ENCODE peak calls at places on chromosomes 12 and 14, in six cellular contexts. Y is cardiac muscle cell, X is NCI-H146, L is NCI-H524, I is posterior vena cava, Q is NCI-H82. Z is an unnamed sample.
A peak's percentile ranks its signal among the peaks of the same experiment; 100 is the strongest.

GRCh38 chr12:56629459-56630179 is 507 bp downstream of the BAZ2A start:
- DNase-seq in L (no peak), X (peak; percentile 31), Q (peak; percentile 58), I (no peak), Y (no peak), Z (no peak)

GRCh38 chr12:104215638-104216297 is at the start of gene TXNRD1:
- DNase-seq in I (peak; percentile 95), Q (no peak), X (no peak), Y (peak; percentile 87), L (peak; percentile 41), Z (no peak)

GRCh38 chr12:126492181-126492580 is 1426.9 kb downstream of the AACS start:
- DNase-seq in X (no peak), Q (no peak), Y (peak; percentile 1), L (no peak), I (no peak), Z (no peak)

GRCh38 chr12:41743835-41744234 is 400.8 kb downstream of the GXYLT1 start:
- DNase-seq in L (no peak), I (no peak), Y (no peak), X (no peak), Q (no peak), Z (no peak)

GRCh38 chr14:74945852-74946658 is 9.3 kb downstream of the PGF start:
- DNase-seq in L (peak; percentile 60), I (peak; percentile 91), Q (peak; percentile 79), X (peak; percentile 52), Y (peak; percentile 82), Z (peak; percentile 87)

GRCh38 chr12:99055294-99055693 is 410.2 kb downstream of the APAF1 start:
- DNase-seq in X (no peak), L (no peak), I (no peak), Y (no peak), Q (no peak), Z (no peak)

GRCh38 chr12:110001596-110001995 is 2.4 kb downstream of the ANKRD13A start:
- DNase-seq in Y (no peak), X (no peak), I (no peak), Q (no peak), L (no peak), Z (no peak)

GRCh38 chr12:111270773-111271172 is 98.1 kb downstream of the PHETA1 start:
- DNase-seq in Y (no peak), I (no peak), L (no peak), X (no peak), Q (no peak), Z (no peak)

GRCh38 chr14:52314521-52315354 is 626 bp downstream of the PTGER2 start:
- DNase-seq in Q (peak; percentile 39), X (peak; percentile 28), Y (peak; percentile 31), L (no peak), I (peak; percentile 84), Z (peak; percentile 10)

GRCh38 chr14:73457935-73458218 is 469 bp downstream of the NUMB start:
- DNase-seq in Q (peak; percentile 67), I (peak; percentile 85), L (peak; percentile 32), X (no peak), Y (no peak), Z (peak; percentile 48)

GRCh38 chr12:104218935-104219334 is 3.4 kb downstream of the TXNRD1 start:
- DNase-seq in Y (no peak), I (no peak), L (no peak), X (no peak), Q (no peak), Z (no peak)

GRCh38 chr14:35285168-35285990 is 6.8 kb upstream of the PSMA6 start:
- DNase-seq in L (no peak), Y (no peak), I (no peak), Q (no peak), X (no peak), Z (no peak)

GRCh38 chr12:132170637-132171292 is 26.5 kb downstream of the NOC4L start:
- DNase-seq in Q (no peak), L (no peak), I (peak; percentile 74), Y (no peak), X (no peak), Z (no peak)

GRCh38 chr12:3034067-3034750 is 43.0 kb upstream of the TSPAN9 start:
- DNase-seq in Q (peak; percentile 92), Y (peak; percentile 88), L (peak; percentile 67), I (no peak), X (peak; percentile 70), Z (peak; percentile 91)

GRCh38 chr12:120783197-120783596 is 57.6 kb downstream of the ACADS start:
- DNase-seq in I (no peak), Q (no peak), X (no peak), Y (no peak), L (no peak), Z (no peak)